ENCODE peak calls at places on chromosomes 5 and 9, in six cellular contexts. B is esophagus squamous epithelium, P is suprapubic skin, N is A549, X is sigmoid colon, E is breast epithelium. I is an unnamed sample. For H3K4me1, the result is how much of the 10 kb centered on the place peaks cover.

GRCh38 chr9:112112941-112113399 is 62.1 kb downstream of the SUSD1 start:
- DNase-seq in B (no peak), P (no peak), N (peak), X (no peak), E (no peak), I (peak)

GRCh38 chr5:42992035-42992570 is 48.0 kb downstream of the ANXA2R start:
- DNase-seq in B (peak), P (peak), N (peak), X (peak), E (peak), I (peak)

GRCh38 chr5:95881833-95882232 is 59.3 kb upstream of the GLRX start:
- DNase-seq in B (no peak), P (no peak), N (no peak), X (no peak), E (no peak), I (no peak)

GRCh38 chr9:93031629-93032431 is 26.7 kb upstream of the SUSD3 start:
- DNase-seq in B (no peak), P (no peak), N (no peak), X (no peak), E (no peak), I (no peak)

GRCh38 chr5:114449836-114450515 is 88.1 kb downstream of the KCNN2 start:
- DNase-seq in B (no peak), P (no peak), N (peak), X (peak), E (peak), I (peak)

GRCh38 chr9:112605963-112606699 is 111.8 kb downstream of the INIP start:
- DNase-seq in B (no peak), P (no peak), N (no peak), X (no peak), E (no peak), I (no peak)

GRCh38 chr5:143714629-143715028 is 97.3 kb upstream of the HMHB1 start:
- DNase-seq in B (no peak), P (no peak), N (no peak), X (no peak), E (no peak), I (no peak)

GRCh38 chr5:145479862-145480261 is 355.3 kb downstream of the PRELID2 start:
- DNase-seq in B (no peak), P (no peak), N (no peak), X (no peak), E (no peak), I (no peak)

GRCh38 chr5:123093279-123094226 is 4.5 kb downstream of the PRDM6 start:
- DNase-seq in B (no peak), P (no peak), N (no peak), X (peak), E (no peak), I (no peak)

GRCh38 chr5:153276151-153276550 is 214.3 kb upstream of the GRIA1 start:
- DNase-seq in B (no peak), P (no peak), N (no peak), X (no peak), E (no peak), I (no peak)

GRCh38 chr9:124212381-124213050 is 45.2 kb upstream of the NEK6 start:
- DNase-seq in B (no peak), P (peak), N (no peak), X (peak), E (peak), I (no peak)

GRCh38 chr5:141753971-141754713 is 72.1 kb upstream of the ARAP3 start:
- DNase-seq in B (no peak), P (no peak), N (peak), X (no peak), E (no peak), I (no peak)

GRCh38 chr9:111839387-111839786 is 44.6 kb upstream of the SHOC1 start:
- DNase-seq in B (no peak), P (no peak), N (no peak), X (peak), E (no peak), I (no peak)

GRCh38 chr5:56301041-56301440 is 67.9 kb upstream of the ANKRD55 start:
- DNase-seq in B (no peak), P (no peak), N (no peak), X (no peak), E (no peak), I (peak)

GRCh38 chr5:174533771-174534221 is 190.6 kb upstream of the MSX2 start:
- DNase-seq in B (no peak), P (no peak), N (peak), X (no peak), E (no peak), I (no peak)

GRCh38 chr5:67591491-67591890 is 394.9 kb upstream of the CD180 start:
- DNase-seq in B (no peak), P (no peak), N (no peak), X (no peak), E (no peak), I (no peak)

GRCh38 chr5:97063276-97063675 is 79.1 kb downstream of the LIX1 start:
- DNase-seq in B (no peak), P (no peak), N (no peak), X (no peak), E (no peak), I (no peak)

GRCh38 chr5:154944716-154945115 is 3.8 kb downstream of the MRPL22 start:
- DNase-seq in B (no peak), P (no peak), N (no peak), X (no peak), E (no peak), I (no peak)

GRCh38 chr9:6506571-6506970 is 93.6 kb downstream of the UHRF2 start:
- DNase-seq in B (no peak), P (no peak), N (no peak), X (no peak), E (no peak), I (no peak)

GRCh38 chr9:123339666-123340414 is 16.2 kb upstream of the CRB2 start:
- DNase-seq in B (no peak), P (no peak), N (no peak), X (no peak), E (no peak), I (no peak)

GRCh38 chr5:111214343-111214742 is 9.8 kb upstream of the CAMK4 start:
- DNase-seq in B (no peak), P (no peak), N (no peak), X (no peak), E (no peak), I (no peak)

GRCh38 chr9:72891043-72891442 is 61.8 kb downstream of the ALDH1A1 start:
- DNase-seq in B (no peak), P (no peak), N (no peak), X (no peak), E (no peak), I (no peak)
- TF ChIP-seq POLR2A in B (no peak), P (no peak), N (no peak), X (no peak), E (no peak), I (no peak)

GRCh38 chr9:95036676-95037075 is 280.8 kb downstream of the FANCC start:
- DNase-seq in B (no peak), P (no peak), N (no peak), X (no peak), E (no peak), I (no peak)
- H3K4me1 ChIP-seq in B (half or more), P (half or more), N (half or more), X (half or more), E (under half), I (under half)

DNA sequence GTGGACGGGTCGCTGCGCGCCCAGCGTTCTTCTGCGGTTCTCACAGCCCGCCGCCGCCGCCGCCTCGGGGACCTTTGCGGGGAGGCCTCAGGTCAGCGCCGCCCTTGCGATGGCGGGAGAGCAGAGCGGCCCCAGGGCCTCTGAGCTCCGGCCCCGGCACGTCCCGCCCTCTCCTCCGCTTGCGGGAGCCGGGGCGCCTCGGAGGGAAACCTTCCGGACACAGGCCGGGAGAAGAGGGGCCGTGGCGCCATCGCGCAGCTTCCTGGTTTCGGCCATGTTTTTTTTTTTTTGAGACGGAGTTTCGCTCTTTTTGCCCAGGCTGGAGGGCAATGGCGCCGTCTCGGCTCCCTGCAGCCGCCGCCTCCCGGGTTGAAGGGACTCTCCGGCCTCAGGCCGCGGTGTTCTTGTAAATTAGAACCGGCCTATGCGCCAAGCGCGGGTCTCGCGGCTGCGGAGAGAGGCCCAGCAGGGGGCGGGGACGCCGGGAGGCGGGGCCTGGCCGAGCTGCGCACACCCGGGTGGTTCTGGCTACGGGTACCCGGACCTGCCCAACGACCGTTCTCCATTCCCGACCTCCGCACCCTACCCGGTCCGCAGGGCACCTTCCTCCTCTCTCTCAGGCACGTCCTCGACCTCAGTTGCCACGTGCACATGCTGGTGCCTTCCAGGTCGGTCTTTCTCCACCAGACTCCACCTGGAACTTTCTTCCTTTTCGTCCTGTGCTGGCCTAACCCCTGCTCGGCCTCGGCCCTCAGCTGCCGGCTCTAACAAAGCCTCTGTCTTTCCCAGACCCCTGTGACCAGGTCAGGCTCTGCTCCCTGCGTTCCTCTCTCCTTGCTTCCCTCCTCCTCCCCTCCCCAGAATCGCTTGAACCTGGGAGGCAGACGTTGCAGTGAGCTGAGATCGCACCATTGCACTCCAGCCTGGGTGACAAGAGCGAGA is 28.8 kb upstream of the MGAT1 start:
- DNase-seq in B (no peak), P (peak), N (peak), X (peak), E (peak), I (peak)
- TF ChIP-seq POLR2A in B (peak), P (no peak), N (peak), X (peak), E (peak), I (peak)

GRCh38 chr5:16459451-16459850 is 6.1 kb downstream of the ZNF622 start:
- DNase-seq in B (no peak), P (no peak), N (no peak), X (no peak), E (no peak), I (no peak)
- H3K4me1 ChIP-seq in B (half or more), P (half or more), N (under half), X (under half), E (under half), I (under half)

GRCh38 chr5:127517480-127518318 is at the start of gene PRRC1:
- DNase-seq in B (peak), P (peak), N (peak), X (peak), E (peak), I (peak)
- TF ChIP-seq POLR2A in B (no peak), P (no peak), N (peak), X (no peak), E (no peak), I (peak)

I was measured in prostate gland.